ENCODE peak calls at places on chromosomes 2 and 18, in four cellular contexts. One of them, this sample, is unnamed.

GRCh38 chr2:157254041-157254440 is 3.5 kb upstream of the GALNT5 start:
- DNase-seq in hepatocyte: no peak
- DNase-seq in A549: no peak
- DNase-seq in endodermal cell: no peak
- DNase-seq in this sample: no peak

GRCh38 chr2:11814979-11815510 is 68.6 kb downstream of the LPIN1 start:
- DNase-seq in hepatocyte: no peak
- DNase-seq in A549: no peak
- DNase-seq in endodermal cell: no peak
- DNase-seq in this sample: no peak

GRCh38 chr2:101717041-101717817 is 19.7 kb downstream of the MAP4K4 start:
- DNase-seq in hepatocyte: no peak
- DNase-seq in A549: no peak
- DNase-seq in endodermal cell: peak; percentile 60
- DNase-seq in this sample: no peak

GRCh38 chr2:39730685-39731302 is 48.3 kb downstream of the THUMPD2 start:
- DNase-seq in hepatocyte: peak; percentile 41
- DNase-seq in A549: peak; percentile 34
- DNase-seq in endodermal cell: peak; percentile 51
- DNase-seq in this sample: peak; percentile 35

GRCh38 chr2:113173563-113174368 is at the start of gene PSD4:
- DNase-seq in hepatocyte: no peak
- DNase-seq in A549: no peak
- DNase-seq in endodermal cell: peak; percentile 74
- DNase-seq in this sample: no peak

GRCh38 chr18:58592223-58593214 is 36.4 kb downstream of the ALPK2 start:
- DNase-seq in hepatocyte: no peak
- DNase-seq in A549: no peak
- DNase-seq in endodermal cell: peak; percentile 48
- DNase-seq in this sample: no peak

GRCh38 chr18:61676763-61677434 is 215.9 kb downstream of the RNF152 start:
- DNase-seq in hepatocyte: no peak
- DNase-seq in A549: no peak
- DNase-seq in endodermal cell: no peak
- DNase-seq in this sample: no peak

GRCh38 chr2:74063486-74063885 is 78.8 kb downstream of the TET3 start:
- DNase-seq in hepatocyte: no peak
- DNase-seq in A549: no peak
- DNase-seq in endodermal cell: no peak
- DNase-seq in this sample: no peak

GRCh38 chr2:221501210-221501882 is 70.8 kb downstream of the EPHA4 start:
- DNase-seq in hepatocyte: no peak
- DNase-seq in A549: no peak
- DNase-seq in endodermal cell: no peak
- DNase-seq in this sample: no peak

GRCh38 chr2:142179686-142180085 is 48.9 kb upstream of the LRP1B start:
- DNase-seq in hepatocyte: no peak
- DNase-seq in A549: no peak
- DNase-seq in endodermal cell: no peak
- DNase-seq in this sample: no peak

GRCh38 chr18:31942301-31942998 is 478 bp downstream of the TRAPPC8 start:
- DNase-seq in hepatocyte: peak; percentile 72
- DNase-seq in A549: peak; percentile 1
- DNase-seq in endodermal cell: no peak
- DNase-seq in this sample: peak; percentile 18

GRCh38 chr18:10023853-10024638 is 110.2 kb downstream of the VAPA start:
- DNase-seq in hepatocyte: no peak
- DNase-seq in A549: no peak
- DNase-seq in endodermal cell: peak; percentile 12
- DNase-seq in this sample: no peak

GRCh38 chr2:157895531-157895930 is 19.4 kb upstream of the ACVR1 start:
- DNase-seq in hepatocyte: no peak
- DNase-seq in A549: no peak
- DNase-seq in endodermal cell: no peak
- DNase-seq in this sample: no peak

GRCh38 chr2:16741508-16741907 is 75.9 kb upstream of the CYRIA start:
- DNase-seq in hepatocyte: no peak
- DNase-seq in A549: no peak
- DNase-seq in endodermal cell: no peak
- DNase-seq in this sample: no peak

GRCh38 chr2:196331143-196331542 is 159.8 kb upstream of the STK17B start:
- DNase-seq in hepatocyte: peak; percentile 66
- DNase-seq in A549: peak; percentile 40
- DNase-seq in endodermal cell: no peak
- DNase-seq in this sample: no peak

GRCh38 chr2:158685646-158686045 is 109.5 kb upstream of the DAPL1 start:
- DNase-seq in hepatocyte: no peak
- DNase-seq in A549: no peak
- DNase-seq in endodermal cell: no peak
- DNase-seq in this sample: peak; percentile 59

GRCh38 chr2:223058952-223059716 is 7.1 kb downstream of the KCNE4 start:
- DNase-seq in hepatocyte: peak; percentile 73
- DNase-seq in A549: peak; percentile 56
- DNase-seq in endodermal cell: no peak
- DNase-seq in this sample: no peak

GRCh38 chr18:10252952-10253680 is 201.3 kb upstream of the APCDD1 start:
- DNase-seq in hepatocyte: no peak
- DNase-seq in A549: no peak
- DNase-seq in endodermal cell: no peak
- DNase-seq in this sample: no peak

GRCh38 chr2:171272039-171272438 is 111.3 kb upstream of the TLK1 start:
- DNase-seq in hepatocyte: peak; percentile 69
- DNase-seq in A549: peak; percentile 84
- DNase-seq in endodermal cell: peak; percentile 76
- DNase-seq in this sample: peak; percentile 99

GRCh38 chr2:218990612-218991011 is 2.6 kb downstream of the CRYBA2 start:
- DNase-seq in hepatocyte: no peak
- DNase-seq in A549: no peak
- DNase-seq in endodermal cell: no peak
- DNase-seq in this sample: no peak

GRCh38 chr18:44848931-44849330 is 168.2 kb downstream of the SETBP1 start:
- DNase-seq in hepatocyte: no peak
- DNase-seq in A549: no peak
- DNase-seq in endodermal cell: no peak
- DNase-seq in this sample: no peak

GRCh38 chr2:16012626-16013501 is 72.5 kb downstream of the MYCN start:
- DNase-seq in hepatocyte: peak; percentile 69
- DNase-seq in A549: no peak
- DNase-seq in endodermal cell: peak; percentile 70
- DNase-seq in this sample: no peak

GRCh38 chr2:33219850-33220275 is 256.6 kb upstream of the RASGRP3 start:
- DNase-seq in hepatocyte: no peak
- DNase-seq in A549: peak; percentile 67
- DNase-seq in endodermal cell: no peak
- DNase-seq in this sample: no peak

GRCh38 chr2:203732953-203733510 is 26.6 kb downstream of the CD28 start:
- DNase-seq in hepatocyte: no peak
- DNase-seq in A549: no peak
- DNase-seq in endodermal cell: no peak
- DNase-seq in this sample: no peak

GRCh38 chr2:203732072-203732952 is 25.9 kb downstream of the CD28 start:
- DNase-seq in hepatocyte: no peak
- DNase-seq in A549: no peak
- DNase-seq in endodermal cell: no peak
- DNase-seq in this sample: no peak

GRCh38 chr2:203730866-203731265 is 24.4 kb downstream of the CD28 start:
- DNase-seq in hepatocyte: no peak
- DNase-seq in A549: no peak
- DNase-seq in endodermal cell: no peak
- DNase-seq in this sample: peak; percentile 39

GRCh38 chr2:203730076-203730729 is 23.8 kb downstream of the CD28 start:
- DNase-seq in hepatocyte: no peak
- DNase-seq in A549: no peak
- DNase-seq in endodermal cell: no peak
- DNase-seq in this sample: no peak

DNA sequence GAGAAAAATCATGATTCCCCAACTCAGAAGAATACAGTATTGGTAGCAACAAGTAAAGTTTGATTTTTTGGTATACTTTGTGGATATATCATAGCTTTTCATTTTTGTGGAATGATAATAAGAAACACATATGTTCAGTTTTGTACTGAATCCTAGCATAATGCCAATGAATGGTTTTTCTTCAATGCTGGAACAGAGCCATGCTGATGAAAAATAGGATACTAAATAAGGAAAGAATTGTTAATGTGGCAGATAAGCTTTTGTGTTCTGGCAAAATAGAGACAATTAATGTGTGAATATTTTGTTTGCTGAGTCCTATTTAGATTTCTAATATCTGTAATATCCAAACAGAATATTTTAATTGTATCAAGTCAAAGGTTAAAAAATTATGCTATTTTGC is 21.9 kb downstream of the CD28 start:
- DNase-seq in hepatocyte: no peak
- DNase-seq in A549: no peak
- DNase-seq in endodermal cell: no peak
- DNase-seq in this sample: no peak
- TF ChIP-seq CTCF in hepatocyte: no peak
- TF ChIP-seq CTCF in A549: no peak
- TF ChIP-seq CTCF in endodermal cell: no peak
- TF ChIP-seq CTCF in this sample: no peak

DNA sequence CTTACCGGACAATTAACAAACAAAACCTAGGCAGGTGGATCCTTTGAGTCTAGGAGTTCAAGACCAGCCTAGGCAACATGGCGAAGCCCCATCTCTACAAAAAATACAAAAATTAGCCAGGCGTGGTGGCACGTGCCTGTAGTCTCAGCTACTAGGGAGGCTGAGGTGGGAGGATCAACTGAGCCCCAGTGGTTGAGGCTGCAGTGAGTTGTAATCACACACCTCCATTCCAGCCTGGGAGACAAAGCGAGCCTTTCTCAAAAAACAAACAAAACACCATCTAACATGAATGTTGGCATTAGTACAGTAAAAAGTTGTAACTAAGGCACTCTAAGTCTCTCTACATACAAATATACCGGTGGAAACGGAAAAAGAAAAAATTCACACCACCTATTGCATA is 5.3 kb downstream of the SP3 start:
- DNase-seq in hepatocyte: no peak
- DNase-seq in A549: no peak
- DNase-seq in endodermal cell: no peak
- DNase-seq in this sample: no peak
- H3K4me1 ChIP-seq in hepatocyte: peaks cover 33% of the 10 kb centered on the region
- H3K4me1 ChIP-seq in A549: peaks cover 43% of the 10 kb centered on the region
- H3K4me1 ChIP-seq in endodermal cell: peaks cover 2% of the 10 kb centered on the region
- H3K4me1 ChIP-seq in this sample: peaks cover 3% of the 10 kb centered on the region

GRCh38 chr2:200378652-200379290 is 72.3 kb downstream of the SPATS2L start:
- DNase-seq in hepatocyte: no peak
- DNase-seq in A549: no peak
- DNase-seq in endodermal cell: no peak
- DNase-seq in this sample: no peak
- H3K27ac ChIP-seq in hepatocyte: peak overlapping the region; percentile 91
- H3K27ac ChIP-seq in A549: peak overlapping the region; percentile 42
- H3K27ac ChIP-seq in endodermal cell: no peak overlapping the region
- H3K27ac ChIP-seq in this sample: no peak overlapping the region

DNA sequence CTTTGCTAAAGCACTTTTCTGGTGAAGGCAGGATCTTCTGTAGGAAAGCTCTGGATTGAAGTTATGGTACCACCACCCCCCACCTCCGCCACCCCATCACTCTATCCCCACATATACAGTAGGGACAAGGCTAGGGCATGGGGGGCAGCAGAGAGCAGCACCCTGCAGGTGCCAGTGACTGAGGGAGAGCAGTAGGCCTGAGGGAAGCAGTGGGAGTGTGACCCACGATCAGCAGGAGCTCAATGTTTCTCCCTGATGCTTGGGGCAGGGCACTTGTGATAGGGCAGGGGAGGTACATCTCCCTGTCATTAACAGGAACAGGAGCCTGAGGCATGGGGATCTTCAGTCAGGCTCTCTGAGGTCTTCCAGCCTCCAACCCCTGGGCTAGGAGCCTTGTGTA is 121.6 kb downstream of the ZFP36L2 start:
- DNase-seq in hepatocyte: no peak
- DNase-seq in A549: no peak
- DNase-seq in endodermal cell: peak; percentile 53
- DNase-seq in this sample: no peak
- TF ChIP-seq CTCF in hepatocyte: no peak
- TF ChIP-seq CTCF in A549: no peak
- TF ChIP-seq CTCF in endodermal cell: peak; percentile 44
- TF ChIP-seq CTCF in this sample: no peak

GRCh38 chr2:46548521-46549144 is 69.3 kb downstream of the TMEM247 start:
- DNase-seq in hepatocyte: no peak
- DNase-seq in A549: no peak
- DNase-seq in endodermal cell: peak; percentile 6
- DNase-seq in this sample: no peak

GRCh38 chr2:46550686-46551404 is 71.5 kb downstream of the TMEM247 start:
- DNase-seq in hepatocyte: no peak
- DNase-seq in A549: no peak
- DNase-seq in endodermal cell: peak; percentile 56
- DNase-seq in this sample: no peak

GRCh38 chr2:46548103-46548486 is 68.7 kb downstream of the TMEM247 start:
- DNase-seq in hepatocyte: no peak
- DNase-seq in A549: no peak
- DNase-seq in endodermal cell: no peak
- DNase-seq in this sample: no peak

GRCh38 chr2:46547223-46548102 is 68.1 kb downstream of the TMEM247 start:
- DNase-seq in hepatocyte: no peak
- DNase-seq in A549: no peak
- DNase-seq in endodermal cell: peak; percentile 20
- DNase-seq in this sample: no peak

DNA sequence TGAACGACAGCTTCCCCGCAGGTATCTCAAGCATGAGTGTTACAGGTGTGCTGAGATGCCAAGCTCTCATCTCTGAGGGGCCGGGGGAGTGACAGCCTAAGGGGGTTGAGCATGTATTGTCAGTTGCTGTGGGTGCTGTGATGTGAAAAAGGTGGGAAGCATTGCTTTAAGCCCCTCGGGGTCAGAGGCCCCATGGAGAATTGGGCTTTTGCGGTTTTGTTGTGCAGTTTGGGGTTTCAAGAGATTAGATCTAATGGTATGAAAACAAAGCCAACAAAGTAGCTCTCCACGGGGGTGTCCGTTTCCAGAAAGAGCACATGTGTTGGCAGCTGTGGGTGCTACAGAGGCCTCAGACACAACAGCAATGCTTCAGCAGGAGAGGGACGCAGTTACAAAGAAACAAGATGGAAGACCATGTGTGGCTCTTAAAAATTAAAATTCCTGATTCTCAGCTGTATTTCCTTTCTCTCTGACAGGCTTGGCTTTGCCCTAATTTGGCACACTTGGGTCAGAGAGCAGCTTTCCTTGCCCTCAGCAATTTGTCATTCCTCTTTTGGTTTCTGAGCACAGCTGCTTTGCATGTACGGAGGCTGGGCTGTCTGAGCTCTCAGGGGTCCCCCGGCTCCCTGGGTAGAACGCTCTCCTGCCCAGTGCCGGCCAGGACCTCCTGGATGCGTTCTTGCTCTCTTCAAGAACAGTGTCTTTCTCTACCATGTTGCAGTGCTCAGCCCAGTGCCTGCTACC is 70.0 kb downstream of the TMEM247 start:
- DNase-seq in hepatocyte: no peak
- DNase-seq in A549: no peak
- DNase-seq in endodermal cell: no peak
- DNase-seq in this sample: no peak
- H3K4me1 ChIP-seq in hepatocyte: no peaks in the 10 kb centered on the region
- H3K4me1 ChIP-seq in A549: peaks cover 6% of the 10 kb centered on the region
- H3K4me1 ChIP-seq in endodermal cell: peaks cover 18% of the 10 kb centered on the region
- H3K4me1 ChIP-seq in this sample: no peaks in the 10 kb centered on the region

GRCh38 chr2:75920721-75921551 is 210.2 kb upstream of the GCFC2 start:
- DNase-seq in hepatocyte: no peak
- DNase-seq in A549: no peak
- DNase-seq in endodermal cell: no peak
- DNase-seq in this sample: no peak
- H3K27ac ChIP-seq in hepatocyte: no peak overlapping the region
- H3K27ac ChIP-seq in A549: no peak overlapping the region
- H3K27ac ChIP-seq in endodermal cell: peak overlapping the region; percentile 94
- H3K27ac ChIP-seq in this sample: no peak overlapping the region

This sample was measured in foreskin keratinocyte.